ENCODE peak calls at places on chromosomes 2 and 18, in nine cellular contexts. W, Z, H, T, O, U, I, S and G are unnamed samples.
A peak's percentile ranks its signal among the peaks of the same experiment; 100 is the strongest.

GRCh38 chr2:109374548-109375130 is 239.1 kb downstream of the SEPTIN10 start:
- DNase-seq in W (no peak), Z (peak; percentile 46), H (no peak), T (no peak), O (peak; percentile 75), U (no peak), I (no peak), S (peak; percentile 23), G (no peak)

GRCh38 chr2:20542761-20543578 is 96.1 kb downstream of the RHOB start:
- DNase-seq in W (no peak), Z (no peak), H (no peak), T (no peak), O (peak; percentile 47), U (peak; percentile 41), I (no peak), S (no peak), G (no peak)

GRCh38 chr2:219178377-219179175 is 501 bp downstream of the RETREG2 start:
- DNase-seq in W (peak; percentile 53), Z (peak; percentile 66), H (no peak), T (peak; percentile 51), O (peak; percentile 94), U (no peak), I (peak; percentile 73), S (no peak), G (peak; percentile 55)

GRCh38 chr18:159037-159652 is 788 bp downstream of the USP14 start:
- DNase-seq in W (peak; percentile 20), Z (no peak), H (no peak), T (no peak), O (no peak), U (no peak), I (no peak), S (no peak), G (no peak)

GRCh38 chr18:39838831-39839230 is 2116.2 kb upstream of the PIK3C3 start:
- DNase-seq in W (no peak), Z (no peak), H (no peak), T (no peak), O (no peak), U (no peak), I (no peak), S (no peak), G (no peak)

GRCh38 chr2:217366996-217367395 is 507.1 kb upstream of the TNP1 start:
- DNase-seq in W (no peak), Z (no peak), H (no peak), T (no peak), O (no peak), U (no peak), I (no peak), S (no peak), G (no peak)

GRCh38 chr2:55923091-55923977 is at the start of gene EFEMP1:
- DNase-seq in W (no peak), Z (peak; percentile 29), H (no peak), T (peak; percentile 45), O (peak; percentile 73), U (no peak), I (peak; percentile 82), S (no peak), G (peak; percentile 19)

GRCh38 chr2:11567631-11568031 is 33.8 kb downstream of the GREB1 start:
- DNase-seq in W (no peak), Z (no peak), H (no peak), T (no peak), O (peak; percentile 54), U (no peak), I (peak; percentile 18), S (no peak), G (no peak)

GRCh38 chr2:208358758-208359631 is 47.6 kb upstream of the PTH2R start:
- DNase-seq in W (no peak), Z (no peak), H (no peak), T (no peak), O (no peak), U (no peak), I (no peak), S (no peak), G (no peak)

GRCh38 chr18:23573948-23574431 is 12.3 kb downstream of the NPC1 start:
- DNase-seq in W (no peak), Z (peak; percentile 93), H (no peak), T (no peak), O (no peak), U (no peak), I (peak; percentile 60), S (no peak), G (no peak)

GRCh38 chr2:156182132-156182531 is 150.4 kb downstream of the NR4A2 start:
- DNase-seq in W (no peak), Z (no peak), H (peak; percentile 92), T (peak; percentile 52), O (no peak), U (no peak), I (no peak), S (no peak), G (peak; percentile 29)

GRCh38 chr2:113283704-113284284 is 5.1 kb upstream of the PAX8 start:
- DNase-seq in W (no peak), Z (peak; percentile 92), H (peak; percentile 68), T (peak; percentile 88), O (peak; percentile 83), U (peak; percentile 82), I (peak; percentile 78), S (no peak), G (peak; percentile 50)

GRCh38 chr2:119486886-119487285 is 37.4 kb downstream of the SCTR start:
- DNase-seq in W (no peak), Z (no peak), H (no peak), T (no peak), O (no peak), U (no peak), I (no peak), S (no peak), G (no peak)

GRCh38 chr2:18297536-18298058 is 262.9 kb downstream of the RDH14 start:
- DNase-seq in W (no peak), Z (no peak), H (no peak), T (no peak), O (no peak), U (no peak), I (no peak), S (no peak), G (no peak)

GRCh38 chr2:117631141-117631540 is 183.3 kb upstream of the DDX18 start:
- DNase-seq in W (no peak), Z (no peak), H (no peak), T (no peak), O (no peak), U (no peak), I (no peak), S (no peak), G (no peak)

DNA sequence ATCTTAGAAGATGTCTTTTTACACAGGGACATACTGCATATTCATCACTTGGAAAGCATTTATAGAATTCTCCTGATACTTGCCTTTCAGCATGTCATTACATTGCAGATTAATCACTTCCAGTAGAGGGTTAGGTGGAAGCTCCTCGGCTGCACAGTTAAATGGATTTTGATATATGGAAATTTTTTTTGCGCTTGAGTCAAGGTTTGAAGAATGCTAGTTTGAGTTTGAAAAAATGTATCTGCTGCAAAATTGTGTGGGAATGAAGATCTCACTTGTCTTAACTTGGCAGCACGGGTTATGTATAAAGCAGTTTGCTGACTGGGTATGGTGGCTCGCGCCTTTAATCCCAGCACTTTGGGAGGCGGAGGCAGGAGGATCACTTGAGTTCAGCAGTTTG is 13.7 kb downstream of the PPP1CB start:
- DNase-seq in W (no peak), Z (no peak), H (no peak), T (no peak), O (no peak), U (no peak), I (no peak), S (no peak), G (no peak)
- H3K27ac ChIP-seq in W (no peak overlapping the region), Z (no peak overlapping the region), H (no peak overlapping the region), T (no peak overlapping the region), O (no peak overlapping the region), U (no peak overlapping the region), I (no peak overlapping the region), S (no peak overlapping the region), G (no peak overlapping the region)

DNA sequence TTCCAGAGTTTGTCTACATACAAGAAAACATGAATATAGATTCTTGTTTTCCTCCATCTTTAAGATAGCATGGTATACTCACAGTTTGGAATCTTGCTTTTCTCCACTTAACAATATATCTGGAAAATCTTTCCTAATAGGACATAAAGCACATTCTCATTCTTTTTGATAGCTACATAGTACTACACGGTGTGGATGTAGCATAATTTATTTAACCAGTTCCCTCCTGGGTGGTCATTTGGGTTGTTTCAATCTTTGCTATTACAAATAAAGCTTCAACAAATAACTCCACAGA is 19.7 kb downstream of the MXD1 start:
- DNase-seq in W (no peak), Z (no peak), H (no peak), T (no peak), O (no peak), U (no peak), I (no peak), S (no peak), G (no peak)
- H3K27ac ChIP-seq in W (no peak overlapping the region), Z (no peak overlapping the region), H (no peak overlapping the region), T (no peak overlapping the region), O (peak overlapping the region; percentile 16), U (peak overlapping the region; percentile 88), I (peak overlapping the region; percentile 39), S (peak overlapping the region; percentile 10), G (no peak overlapping the region)

DNA sequence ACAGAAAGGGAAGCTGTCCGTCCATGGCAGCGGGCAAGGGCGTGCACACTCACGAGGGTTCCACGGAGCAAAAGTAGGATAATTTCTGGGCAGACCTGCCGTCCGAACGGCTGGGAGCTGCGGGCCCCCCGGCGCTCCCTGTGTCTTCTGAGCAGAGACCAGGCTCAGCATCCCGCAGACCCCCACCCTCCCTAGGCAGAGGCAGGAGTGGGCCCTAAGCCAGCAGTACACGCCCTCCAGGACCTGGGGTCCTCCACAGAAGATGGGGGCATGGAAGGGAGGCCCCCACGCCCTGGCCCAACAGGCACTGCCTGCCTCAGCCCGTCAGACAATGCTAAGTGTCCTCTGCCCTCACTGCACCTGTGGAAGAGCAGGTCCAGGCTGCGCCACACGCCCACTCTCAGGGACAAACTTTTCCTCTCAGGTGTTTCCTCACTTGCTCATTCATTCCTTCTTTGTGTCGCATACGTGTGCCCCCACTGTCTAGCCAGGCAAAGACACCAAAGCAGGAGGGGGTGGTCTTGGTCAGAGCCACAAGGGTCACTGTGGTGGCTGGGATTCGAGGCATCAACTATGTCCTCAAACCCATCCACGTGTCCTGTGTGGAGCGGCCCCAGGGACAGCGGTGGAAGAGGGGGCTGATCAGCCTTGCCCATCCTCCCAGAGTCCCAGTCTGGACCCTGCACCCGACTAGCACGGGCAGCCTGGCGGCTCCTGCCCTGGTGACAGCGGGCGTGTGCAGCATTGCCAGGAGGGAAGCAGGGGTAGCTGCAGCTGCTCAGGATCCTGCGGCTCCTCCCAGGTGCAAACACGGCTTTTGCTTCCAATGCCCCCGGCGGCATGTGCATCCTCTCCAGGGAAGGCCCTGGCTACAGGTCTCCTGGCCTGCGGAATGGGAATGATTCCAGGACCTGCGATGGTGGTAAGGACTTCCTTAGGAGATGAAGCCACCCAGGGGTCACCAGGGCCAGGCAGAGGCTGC is 2.4 kb upstream of the GPC1 start:
- DNase-seq in W (no peak), Z (peak; percentile 1), H (no peak), T (no peak), O (peak; percentile 73), U (no peak), I (peak; percentile 42), S (peak; percentile 48), G (peak; percentile 8)
- H3K27ac ChIP-seq in W (no peak overlapping the region), Z (peak overlapping the region; percentile 100), H (peak overlapping the region; percentile 81), T (peak overlapping the region; percentile 91), O (no peak overlapping the region), U (peak overlapping the region; percentile 93), I (no peak overlapping the region), S (no peak overlapping the region), G (peak overlapping the region; percentile 84)

DNA sequence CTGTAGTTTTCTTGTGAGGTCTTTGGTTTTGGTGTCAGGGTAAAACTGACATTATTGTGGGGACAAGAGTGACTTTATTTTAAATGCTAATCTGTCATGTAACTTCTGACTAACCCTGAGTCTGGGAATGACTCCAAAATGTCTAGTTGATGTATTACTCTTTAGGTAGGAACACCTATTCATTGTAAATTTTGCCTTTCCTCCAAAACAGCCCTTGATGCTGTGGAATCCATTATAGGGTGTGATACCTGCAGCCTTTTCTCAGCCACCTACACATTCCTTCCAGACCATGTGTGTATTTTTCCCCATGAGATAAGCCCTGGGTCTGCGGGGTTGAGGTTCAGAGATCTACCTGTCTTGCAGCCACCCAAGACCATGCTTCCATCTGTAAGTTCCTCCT is 4.1 kb upstream of the PRR30 start:
- DNase-seq in W (no peak), Z (no peak), H (no peak), T (no peak), O (no peak), U (no peak), I (no peak), S (no peak), G (no peak)
- H3K27ac ChIP-seq in W (no peak overlapping the region), Z (no peak overlapping the region), H (no peak overlapping the region), T (no peak overlapping the region), O (no peak overlapping the region), U (no peak overlapping the region), I (no peak overlapping the region), S (no peak overlapping the region), G (no peak overlapping the region)